ENCODE peak calls at places on chromosomes 11 and 22, in five cellular contexts. B is H1, S is HepG2, E is SK-N-SH, K is HCT116. Z is an unnamed sample.
A peak's percentile ranks its signal among the peaks of the same experiment; 100 is the strongest.

GRCh38 chr11:10302294-10302743 is 2.6 kb upstream of the ADM start:
- DNase-seq in B (no peak), K (no peak), E (no peak), S (no peak), Z (no peak)

GRCh38 chr11:118008271-118008903 is 22.2 kb downstream of the IL10RA start:
- DNase-seq in S (no peak), K (no peak), B (no peak), E (no peak), Z (no peak)

GRCh38 chr11:95764267-95764898 is 25.2 kb downstream of the FAM76B start:
- DNase-seq in B (no peak), E (peak; percentile 42), K (peak; percentile 27), S (peak; percentile 47), Z (peak; percentile 42)

GRCh38 chr11:114162719-114163123 is 103.2 kb downstream of the ZBTB16 start:
- DNase-seq in K (no peak), S (no peak), E (peak; percentile 78), B (no peak), Z (peak; percentile 55)

GRCh38 chr11:43582837-43583462 is 97.6 kb upstream of the HSD17B12 start:
- DNase-seq in B (no peak), K (no peak), S (no peak), E (no peak), Z (no peak)

GRCh38 chr22:19941365-19942070 is at the start of the genes COMT and TXNRD2:
- DNase-seq in K (no peak), S (no peak), E (peak; percentile 96), B (no peak), Z (peak; percentile 57)

GRCh38 chr11:111941963-111942362 is 4.8 kb downstream of the DIXDC1 start:
- DNase-seq in B (no peak), S (no peak), K (no peak), E (peak; percentile 44), Z (no peak)

GRCh38 chr22:40529817-40530216 is 106.7 kb downstream of the MRTFA start:
- DNase-seq in B (no peak), S (no peak), E (no peak), K (no peak), Z (no peak)

GRCh38 chr11:65537620-65538231 is 12.8 kb downstream of the SCYL1 start:
- DNase-seq in K (no peak), S (no peak), B (no peak), E (no peak), Z (no peak)

GRCh38 chr11:69807416-69807815 is 11.8 kb downstream of the FGF3 start:
- DNase-seq in B (no peak), K (no peak), S (no peak), E (no peak), Z (no peak)

GRCh38 chr11:65488273-65489058 is 10.4 kb upstream of the MALAT1 start:
- DNase-seq in B (no peak), E (no peak), K (no peak), S (no peak), Z (no peak)

GRCh38 chr22:42018224-42018623 is 19.6 kb downstream of the WBP2NL start:
- DNase-seq in S (no peak), B (no peak), K (no peak), E (no peak), Z (no peak)

GRCh38 chr11:121111053-121111724 is 10.1 kb downstream of the TECTA start:
- DNase-seq in B (no peak), K (no peak), S (no peak), E (no peak), Z (no peak)

GRCh38 chr22:47030881-47031627 is 268.6 kb downstream of the TBC1D22A start:
- DNase-seq in E (no peak), B (no peak), S (no peak), K (no peak), Z (no peak)

GRCh38 chr11:32033067-32033466 is 57.8 kb upstream of the RCN1 start:
- DNase-seq in B (no peak), E (no peak), S (no peak), K (no peak), Z (no peak)

GRCh38 chr22:20212754-20213699 is 55.1 kb downstream of the RTN4R start:
- DNase-seq in K (no peak), B (no peak), E (peak; percentile 69), S (no peak), Z (no peak)

GRCh38 chr11:57126766-57127400 is 54.9 kb upstream of the LRRC55 start:
- DNase-seq in S (no peak), B (no peak), E (no peak), K (no peak), Z (no peak)

GRCh38 chr11:57133616-57134015 is 48.1 kb upstream of the LRRC55 start:
- DNase-seq in B (no peak), E (no peak), S (no peak), K (no peak), Z (no peak)

GRCh38 chr11:57134284-57134683 is 47.5 kb upstream of the LRRC55 start:
- DNase-seq in S (no peak), B (no peak), K (no peak), E (no peak), Z (no peak)

GRCh38 chr11:57135020-57135751 is 46.6 kb upstream of the LRRC55 start:
- DNase-seq in E (no peak), K (no peak), S (no peak), B (no peak), Z (no peak)

DNA sequence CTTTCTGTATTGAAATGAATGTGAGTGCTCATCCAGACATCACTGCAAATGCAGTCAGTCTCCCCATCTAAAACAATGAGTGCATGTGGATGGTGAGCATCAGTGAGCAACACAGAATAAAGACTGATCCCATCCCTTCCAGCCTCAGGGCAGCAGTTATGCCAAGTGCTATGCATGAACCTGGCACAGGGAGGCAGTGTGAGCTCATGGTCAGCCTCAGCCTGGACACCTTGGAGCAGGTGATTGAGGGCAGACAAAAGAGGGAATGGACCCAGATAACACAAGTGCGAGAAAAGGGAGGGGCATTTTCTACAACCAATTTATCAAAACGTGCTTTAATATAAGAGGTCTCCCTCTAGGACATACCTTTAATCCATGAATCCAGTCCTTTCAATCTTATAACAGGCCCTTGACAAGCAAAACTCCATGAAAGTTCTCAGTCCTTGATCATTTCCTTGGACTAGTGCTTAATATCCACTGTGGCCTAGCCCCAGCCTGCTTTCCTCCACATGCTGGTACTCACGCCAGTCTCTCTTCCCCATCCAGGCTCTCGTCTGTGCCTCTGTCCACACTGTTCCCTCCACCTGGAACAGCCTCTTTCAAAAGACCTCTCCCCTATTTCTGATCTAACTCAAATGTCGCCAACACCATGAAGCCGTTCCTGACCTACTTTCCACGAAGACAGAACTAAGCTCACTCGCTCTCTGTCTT is 50.5 kb upstream of the LRRC55 start:
- DNase-seq in B (peak; percentile 38), K (no peak), E (peak; percentile 25), S (peak; percentile 5), Z (no peak)
- TF ChIP-seq JUND in B (no peak), K (no peak), E (no peak), S (no peak), Z (no peak)

DNA sequence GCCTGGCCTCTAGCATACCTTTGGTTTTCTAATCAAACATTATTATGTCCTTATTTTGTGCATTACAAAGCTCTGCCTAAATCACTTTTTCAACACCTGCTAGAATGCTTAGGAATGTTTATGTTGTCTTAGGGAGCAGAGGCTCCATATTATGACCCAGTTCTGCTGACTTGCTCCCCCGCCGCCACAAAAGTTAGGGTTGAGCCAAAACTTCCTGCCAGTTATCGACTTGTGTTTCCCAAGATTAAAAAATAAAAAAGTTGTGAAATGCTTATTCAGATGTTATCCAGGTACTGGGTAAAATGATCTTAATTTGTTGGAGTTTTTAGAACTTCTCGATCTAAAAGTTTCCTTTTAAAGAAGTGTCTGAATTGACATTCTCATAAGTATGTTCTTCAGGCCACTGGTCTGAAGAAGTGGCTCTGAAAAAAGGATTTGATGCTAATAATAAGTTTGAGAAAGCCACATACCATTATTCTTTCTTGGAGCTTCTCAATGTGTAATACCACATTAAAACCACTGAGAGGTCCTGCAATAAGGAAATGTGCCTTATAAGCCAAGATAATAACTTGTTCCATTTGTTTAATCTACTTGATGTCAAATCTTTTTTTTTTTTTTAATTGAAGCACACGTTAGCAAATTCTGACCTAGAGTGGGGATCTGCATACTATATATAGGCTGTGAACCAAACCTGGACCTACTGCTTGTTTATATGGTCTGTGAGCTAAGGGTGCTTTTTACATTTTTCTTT is 2.2 kb downstream of the RNF185 start:
- DNase-seq in S (no peak), B (no peak), E (no peak), K (no peak), Z (no peak)
- TF ChIP-seq JUND in S (no peak), B (no peak), E (no peak), K (no peak), Z (no peak)

DNA sequence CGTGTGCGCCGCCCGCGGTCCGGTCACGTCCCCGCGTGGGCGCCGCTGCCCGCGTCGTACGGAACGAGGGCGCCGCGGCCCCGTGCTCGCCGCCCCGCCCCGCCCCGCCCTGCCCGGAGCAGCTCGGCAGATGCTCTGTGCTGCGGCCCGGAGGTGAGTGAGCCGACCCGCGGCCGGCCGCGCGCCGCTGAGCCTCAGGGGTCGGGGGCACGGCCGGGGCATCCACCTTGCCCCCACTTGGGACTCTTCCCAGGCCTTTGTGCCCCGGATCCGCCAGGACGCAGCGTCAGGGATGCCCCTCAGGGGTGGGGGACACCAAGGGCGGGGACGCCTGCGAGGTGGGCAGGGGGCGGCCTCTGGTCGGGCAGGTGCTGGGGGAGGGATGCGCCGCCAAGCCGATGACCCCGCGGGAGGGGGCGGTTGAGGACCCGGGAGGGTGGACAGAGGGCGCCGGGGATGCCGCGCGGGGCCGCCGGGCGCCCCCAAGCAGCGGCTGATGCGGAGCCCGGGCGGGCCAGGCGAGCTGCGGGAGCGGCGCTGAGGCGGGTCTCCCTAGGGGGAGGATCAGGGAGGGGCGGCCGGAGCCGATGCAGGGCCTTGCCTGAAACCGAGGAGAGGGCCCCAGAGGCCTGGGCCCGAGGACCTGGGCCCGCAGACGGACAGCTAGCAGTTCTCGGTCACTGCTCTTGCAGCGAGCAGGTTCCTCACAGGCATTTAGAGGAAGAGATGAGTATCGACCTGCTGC is at the start of gene GNAZ:
- DNase-seq in K (no peak), E (peak; percentile 84), B (no peak), S (no peak), Z (no peak)
- TF ChIP-seq JUND in K (no peak), E (no peak), B (no peak), S (no peak), Z (no peak)

DNA sequence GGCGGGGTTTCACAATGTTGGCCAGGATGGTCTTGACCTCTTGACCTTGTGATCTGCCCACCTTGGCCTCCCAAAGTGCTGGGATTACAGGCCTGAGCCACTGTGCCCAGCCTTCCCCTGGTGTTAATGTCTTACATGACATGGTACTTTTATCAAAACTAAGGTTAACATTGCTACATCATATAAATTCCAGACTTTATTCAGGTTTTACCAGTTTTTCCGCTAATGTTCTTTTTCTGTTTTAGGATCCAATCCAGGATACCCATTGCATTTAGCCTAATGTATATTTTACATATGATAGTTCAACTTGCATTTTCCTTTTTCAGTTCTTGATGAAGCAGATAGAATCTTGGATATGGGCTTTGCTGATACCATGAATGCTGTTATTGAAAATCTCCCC is 14.2 kb downstream of the DDX10 start:
- DNase-seq in E (no peak), K (no peak), B (no peak), S (no peak), Z (no peak)
- TF ChIP-seq JUND in E (no peak), K (no peak), B (no peak), S (no peak), Z (no peak)

GRCh38 chr22:29797351-29797750 is 30.2 kb downstream of the UQCR10 start:
- DNase-seq in S (no peak), E (no peak), K (no peak), B (no peak), Z (no peak)

GRCh38 chr22:29798318-29798717 is 31.1 kb downstream of the UQCR10 start:
- DNase-seq in K (no peak), E (no peak), S (no peak), B (no peak), Z (no peak)

GRCh38 chr22:29798801-29799200 is 31.6 kb downstream of the UQCR10 start:
- DNase-seq in K (no peak), S (no peak), E (no peak), B (no peak), Z (peak; percentile 85)

GRCh38 chr22:29801153-29801552 is 34.0 kb downstream of the UQCR10 start:
- DNase-seq in B (no peak), E (no peak), S (no peak), K (no peak), Z (no peak)

GRCh38 chr22:29799217-29799680 is 32.1 kb downstream of the UQCR10 start:
- DNase-seq in S (peak; percentile 90), E (peak; percentile 71), B (no peak), K (peak; percentile 58), Z (peak; percentile 60)
- TF ChIP-seq JUND in S (peak; percentile 64), E (peak; percentile 80), B (no peak), K (peak; percentile 69), Z (peak; percentile 97)

Z was measured in T47D.